ENCODE peak calls at places on chromosomes 1 and 21, in four cellular contexts. G, F, H and Q are unnamed samples.

GRCh38 chr1:238139713-238140112 is 249.0 kb upstream of the ZP4 start:
- DNase-seq in G (no peak), H (no peak), F (no peak), Q (no peak)

GRCh38 chr21:41080485-41080884 is 87.5 kb upstream of the BACE2 start:
- DNase-seq in G (no peak), H (no peak), F (peak), Q (no peak)

GRCh38 chr1:46166521-46167462 is 8.1 kb upstream of the TSPAN1 start:
- DNase-seq in F (no peak), G (peak), H (peak), Q (no peak)

GRCh38 chr1:45730075-45730779 is 20.2 kb downstream of the IPP start:
- DNase-seq in F (no peak), G (no peak), H (no peak), Q (no peak)

GRCh38 chr1:61496501-61496900 is 228.4 kb downstream of the TM2D1 start:
- DNase-seq in G (no peak), H (peak), F (peak), Q (no peak)

GRCh38 chr1:150931773-150932172 is 5.6 kb downstream of the SETDB1 start:
- DNase-seq in G (no peak), H (peak), F (no peak), Q (no peak)

GRCh38 chr1:1061682-1062363 is 12.3 kb downstream of the RNF223 start:
- DNase-seq in H (no peak), F (no peak), G (no peak), Q (no peak)

GRCh38 chr1:27487927-27488522 is 1.9 kb downstream of the WASF2 start:
- DNase-seq in H (peak), F (no peak), G (no peak), Q (no peak)

GRCh38 chr1:114154963-114155322 is 1.3 kb upstream of the SYT6 start:
- DNase-seq in H (no peak), F (no peak), G (no peak), Q (peak)

GRCh38 chr1:168865850-168866620 is 137.0 kb upstream of the DPT start:
- DNase-seq in F (no peak), H (no peak), G (no peak), Q (no peak)

GRCh38 chr1:168867941-168868634 is 139.1 kb upstream of the DPT start:
- DNase-seq in G (no peak), F (no peak), H (no peak), Q (no peak)

GRCh38 chr1:168876830-168877229 is 147.8 kb upstream of the DPT start:
- DNase-seq in H (no peak), G (no peak), F (no peak), Q (no peak)

GRCh38 chr1:168875819-168876218 is 146.8 kb upstream of the DPT start:
- DNase-seq in F (no peak), G (no peak), H (no peak), Q (no peak)

DNA sequence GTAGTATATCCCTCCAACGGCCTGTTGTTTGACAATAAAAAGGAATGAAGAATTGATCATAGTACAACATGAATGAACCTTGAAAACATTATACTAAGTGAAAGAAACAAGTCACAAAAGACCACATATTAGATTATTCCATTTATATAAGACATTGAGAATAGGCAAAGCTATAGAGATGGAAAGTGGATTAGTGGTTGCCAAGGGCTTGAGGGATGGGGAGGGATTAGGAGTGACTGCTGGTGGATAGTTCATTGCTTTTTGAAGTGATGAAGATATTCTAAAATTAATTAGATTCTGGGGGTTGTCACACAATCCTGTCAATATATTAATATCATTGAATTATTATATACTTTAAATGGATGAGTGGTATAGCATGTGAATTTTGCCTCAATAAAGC is 142.5 kb upstream of the DPT start:
- DNase-seq in G (no peak), F (no peak), H (no peak), Q (no peak)
- TF ChIP-seq CTCF in G (no peak), F (no peak), H (no peak), Q (no peak)

DNA sequence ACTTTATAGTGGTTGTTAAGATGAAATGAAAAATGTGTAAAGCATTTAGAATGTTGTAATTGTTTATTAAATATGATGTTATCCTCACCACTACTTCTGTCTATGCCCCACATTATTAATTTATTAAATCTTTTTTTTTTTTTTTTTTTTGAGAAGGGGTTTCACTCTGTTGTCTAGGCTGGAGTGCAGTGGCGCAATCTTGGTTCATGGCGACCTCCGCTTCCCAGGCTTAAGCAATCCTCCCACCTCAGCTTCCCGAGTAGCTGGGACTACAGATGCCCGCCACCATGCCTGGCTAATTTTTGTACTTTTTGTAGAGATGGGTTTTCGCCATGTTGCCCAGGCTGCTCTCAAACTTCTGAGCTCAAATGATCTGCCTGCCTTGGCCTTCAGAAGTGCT is 7.5 kb downstream of the KCNA10 start:
- DNase-seq in F (no peak), H (no peak), G (no peak), Q (no peak)
- TF ChIP-seq CTCF in F (no peak), H (no peak), G (no peak), Q (no peak)

GRCh38 chr1:100352267-100353072 is at the start of gene CDC14A:
- DNase-seq in F (peak), H (peak), G (peak), Q (peak)
- TF ChIP-seq CTCF in F (no peak), H (no peak), G (no peak), Q (no peak)

GRCh38 chr1:237111807-237112206 is 69.8 kb downstream of the RYR2 start:
- DNase-seq in F (no peak), G (no peak), H (no peak), Q (no peak)

GRCh38 chr1:237115035-237115434 is 73.1 kb downstream of the RYR2 start:
- DNase-seq in H (no peak), F (no peak), G (no peak), Q (no peak)

GRCh38 chr1:237108299-237109040 is 66.5 kb downstream of the RYR2 start:
- DNase-seq in F (no peak), H (no peak), G (no peak), Q (no peak)

DNA sequence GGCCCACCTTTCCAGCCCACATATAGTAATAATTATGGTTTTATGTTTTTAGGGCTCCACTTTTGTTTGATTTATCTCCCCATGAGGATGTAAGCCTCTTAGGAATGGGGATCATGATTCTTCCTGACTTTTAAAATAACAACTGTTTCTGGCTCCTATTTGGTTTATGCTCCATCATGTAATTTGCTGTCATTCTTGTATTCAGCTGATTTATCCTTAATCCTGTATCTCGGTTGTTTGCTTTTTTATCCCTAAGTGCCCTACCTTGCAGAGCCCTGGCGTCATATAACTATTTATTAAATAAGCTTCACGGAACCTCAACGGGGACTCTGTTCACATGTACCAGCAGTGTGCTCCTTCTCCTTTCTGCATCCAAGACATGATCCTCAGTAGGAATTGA is 70.7 kb downstream of the RYR2 start:
- DNase-seq in H (no peak), G (no peak), F (no peak), Q (no peak)
- TF ChIP-seq CTCF in H (no peak), G (no peak), F (no peak), Q (no peak)

GRCh38 chr1:59384443-59384842 is 87.5 kb downstream of the FGGY start:
- DNase-seq in F (no peak), H (no peak), G (no peak), Q (no peak)
- TF ChIP-seq CTCF in F (no peak), H (no peak), G (no peak), Q (no peak)

DNA sequence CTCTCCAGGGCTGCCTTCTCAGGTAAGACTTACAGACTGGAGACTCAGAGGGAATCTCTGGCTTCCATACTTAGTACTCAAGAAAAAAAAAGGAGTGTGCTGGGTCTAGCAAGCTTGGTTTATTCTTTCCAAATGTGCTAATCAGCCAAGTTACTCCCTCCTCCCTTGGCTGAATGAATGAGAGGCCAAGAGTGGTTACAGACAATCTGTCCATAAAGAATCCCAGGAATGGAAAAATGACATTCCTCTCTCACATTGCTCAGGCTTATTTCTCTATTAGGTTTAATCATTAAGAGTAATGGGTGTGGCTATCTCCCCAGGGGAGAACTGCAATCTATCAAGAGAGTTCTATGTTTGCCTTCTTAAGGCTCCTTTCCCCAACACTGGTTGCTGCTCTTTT is 547.3 kb upstream of the PLXNA2 start:
- DNase-seq in G (no peak), F (no peak), H (peak), Q (no peak)
- TF ChIP-seq CTCF in G (no peak), F (no peak), H (no peak), Q (no peak)

DNA sequence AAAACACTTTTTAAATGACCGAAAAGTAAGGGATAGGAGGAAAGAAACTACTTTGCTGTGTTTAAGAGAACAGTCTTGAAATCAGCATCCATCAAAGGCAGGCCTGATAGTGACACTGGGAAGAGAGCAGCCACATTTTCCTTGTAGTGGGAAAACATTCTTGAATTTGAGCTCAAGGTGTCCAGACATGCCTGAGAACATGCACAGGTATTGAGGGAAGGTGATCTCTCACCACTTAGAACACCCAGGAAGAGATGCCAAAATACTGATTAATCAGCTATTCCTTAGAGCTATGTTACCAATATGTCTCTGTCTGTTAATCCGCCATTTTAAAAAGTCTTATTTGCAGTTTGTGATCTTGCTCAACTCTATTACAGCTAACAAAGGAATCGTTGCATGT is 25.9 kb downstream of the IL12RB2 start:
- DNase-seq in G (no peak), H (no peak), F (no peak), Q (no peak)
- TF ChIP-seq CTCF in G (no peak), H (no peak), F (no peak), Q (no peak)